ENCODE peak calls at places on chromosomes 3 and 15, in four cellular contexts. C, I, U and V are unnamed samples.

GRCh38 chr3:100868894-100869293 is 124.3 kb downstream of the ABI3BP start:
- DNase-seq in C (no peak), I (no peak), U (no peak), V (no peak)

GRCh38 chr3:194031867-194032635 is 103.9 kb upstream of the HES1 start:
- DNase-seq in C (no peak), I (peak), U (no peak), V (no peak)

GRCh38 chr3:32082727-32083126 is 23.7 kb upstream of the GPD1L start:
- DNase-seq in C (no peak), I (no peak), U (no peak), V (no peak)

GRCh38 chr3:43327184-43327950 is 41.0 kb downstream of the SNRK start:
- DNase-seq in C (no peak), I (no peak), U (no peak), V (no peak)

GRCh38 chr3:157493627-157494550 is 9.3 kb downstream of the VEPH1 start:
- DNase-seq in C (no peak), I (peak), U (peak), V (no peak)

GRCh38 chr3:66344846-66345578 is 124.2 kb downstream of the SLC25A26 start:
- DNase-seq in C (no peak), I (no peak), U (no peak), V (no peak)

GRCh38 chr3:119557874-119558264 is 1.5 kb downstream of the CD80 start:
- DNase-seq in C (no peak), I (no peak), U (no peak), V (no peak)

GRCh38 chr3:145094355-145094941 is 1066.5 kb downstream of the PLOD2 start:
- DNase-seq in C (no peak), I (peak), U (peak), V (no peak)

GRCh38 chr15:69044899-69045298 is 30.4 kb downstream of the NOX5 start:
- DNase-seq in C (no peak), I (no peak), U (peak), V (no peak)

GRCh38 chr15:38187646-38188313 is 64.9 kb upstream of the SPRED1 start:
- DNase-seq in C (no peak), I (no peak), U (no peak), V (no peak)

GRCh38 chr3:120642368-120642948 is 39.6 kb downstream of the HGD start:
- DNase-seq in C (no peak), I (no peak), U (no peak), V (no peak)

GRCh38 chr3:98799479-98799878 is 36.3 kb downstream of the ST3GAL6 start:
- DNase-seq in C (no peak), I (no peak), U (no peak), V (no peak)

GRCh38 chr15:41546846-41547786 is 3.1 kb upstream of the RPAP1 start:
- DNase-seq in C (no peak), I (peak), U (no peak), V (no peak)

GRCh38 chr3:114452176-114452744 is 158.4 kb downstream of the TIGIT start:
- DNase-seq in C (no peak), I (no peak), U (no peak), V (no peak)

GRCh38 chr3:140902791-140903190 is 38.8 kb upstream of the SLC25A36 start:
- DNase-seq in C (no peak), I (no peak), U (no peak), V (no peak)

GRCh38 chr3:34583451-34583850 is 785.0 kb downstream of the PDCD6IP start:
- DNase-seq in C (no peak), I (no peak), U (no peak), V (no peak)

GRCh38 chr15:64836023-64836536 is 5.6 kb upstream of the PLEKHO2 start:
- DNase-seq in C (no peak), I (no peak), U (no peak), V (no peak)

GRCh38 chr3:127785711-127786265 is 36.5 kb downstream of the MGLL start:
- DNase-seq in C (no peak), I (no peak), U (no peak), V (no peak)

GRCh38 chr3:148175215-148175614 is 522.5 kb upstream of the AGTR1 start:
- DNase-seq in C (no peak), I (no peak), U (no peak), V (no peak)

GRCh38 chr3:177618873-177619771 is 421.8 kb upstream of the TBL1XR1 start:
- DNase-seq in C (no peak), I (no peak), U (no peak), V (no peak)

GRCh38 chr15:82808634-82809041 is 790 bp upstream of the WHAMM start:
- DNase-seq in C (no peak), I (peak), U (no peak), V (no peak)

GRCh38 chr3:42846682-42847522 is 28.8 kb downstream of the CYP8B1 start:
- DNase-seq in C (no peak), I (no peak), U (no peak), V (no peak)